ENCODE peak calls at places on chromosomes 12 and 14, in four cellular contexts. F is pancreas, V is fibroblast of mammary gland, R is AG20443. Z is an unnamed sample.

GRCh38 chr14:99513946-99514551 is 32.8 kb downstream of the CCNK start:
- DNase-seq in F (no peak), V (no peak), R (no peak), Z (no peak)

GRCh38 chr14:44763356-44763755 is 198.4 kb downstream of the KLHL28 start:
- DNase-seq in V (no peak), R (no peak), F (no peak), Z (no peak)

GRCh38 chr12:102634216-102634615 is 153.9 kb upstream of the IGF1 start:
- DNase-seq in R (peak), F (no peak), V (peak), Z (peak)

GRCh38 chr12:108826115-108826806 is 31.1 kb downstream of the SSH1 start:
- DNase-seq in F (no peak), R (peak), V (peak), Z (peak)

GRCh38 chr12:43722621-43723020 is 36.0 kb downstream of the PUS7L start:
- DNase-seq in F (no peak), R (no peak), V (no peak), Z (no peak)

GRCh38 chr12:121964813-121965643 is 46.6 kb downstream of the CFAP251 start:
- DNase-seq in R (peak), F (no peak), V (peak), Z (peak)

GRCh38 chr14:30903285-30904124 is 29.1 kb downstream of the COCH start:
- DNase-seq in F (no peak), V (no peak), R (no peak), Z (no peak)

GRCh38 chr14:23513005-23513412 is 38.6 kb downstream of the ZFHX2 start:
- DNase-seq in R (no peak), V (no peak), F (no peak), Z (no peak)

GRCh38 chr14:59435106-59435505 is 30.1 kb downstream of the GPR135 start:
- DNase-seq in R (no peak), V (no peak), F (no peak), Z (no peak)

GRCh38 chr12:13230500-13230899 is 34.0 kb downstream of the EMP1 start:
- DNase-seq in F (no peak), V (peak), R (peak), Z (no peak)

GRCh38 chr12:23731493-23731892 is 218.0 kb downstream of the SOX5 start:
- DNase-seq in V (no peak), R (no peak), F (no peak), Z (no peak)

GRCh38 chr14:94458558-94459200 is 6.1 kb upstream of the SERPINA11 start:
- DNase-seq in V (peak), F (no peak), R (no peak), Z (no peak)

GRCh38 chr12:12561305-12562015 is 1.2 kb downstream of the DUSP16 start:
- DNase-seq in R (peak), V (peak), F (peak), Z (peak)

GRCh38 chr14:55803506-55804197 is 223.6 kb downstream of the KTN1 start:
- DNase-seq in F (no peak), V (no peak), R (no peak), Z (no peak)

GRCh38 chr14:35509846-35510245 is 24.1 kb upstream of the INSM2 start:
- DNase-seq in R (no peak), F (no peak), V (no peak), Z (no peak)

GRCh38 chr14:62118461-62118860 is 356.2 kb downstream of the SNAPC1 start:
- DNase-seq in R (no peak), V (no peak), F (no peak), Z (no peak)

GRCh38 chr14:39006721-39007410 is 96.2 kb downstream of the SEC23A start:
- DNase-seq in F (no peak), R (no peak), V (no peak), Z (no peak)

GRCh38 chr12:67193705-67194104 is 75.5 kb upstream of the CAND1 start:
- DNase-seq in F (no peak), R (peak), V (peak), Z (peak)

Z was measured in GM04504.